ENCODE peak calls at places on chromosomes 16 and 17, in ten cellular contexts. N is stomach, Q is IMR-90, J is mammary epithelial cell, E is A549, F is Karpas-422, A is tibial artery, H is ascending aorta, I is GM12878, R is Peyer's patch. M is an unnamed sample.

GRCh38 chr16:88764913-88765349 is 20.1 kb downstream of the PIEZO1 start:
- DNase-seq in N (no peak), Q (peak; percentile 35), J (peak; percentile 92), E (no peak), F (no peak), A (no peak), H (no peak), I (no peak), R (no peak), M (no peak)

GRCh38 chr17:69428252-69428980 is 13.9 kb downstream of the MAP2K6 start:
- DNase-seq in N (no peak), Q (no peak), J (no peak), E (no peak), F (peak; percentile 59), A (no peak), H (no peak), I (no peak), R (no peak), M (no peak)

GRCh38 chr17:49015179-49015923 is 18.2 kb downstream of the IGF2BP1 start:
- DNase-seq in N (no peak), Q (no peak), J (no peak), E (no peak), F (no peak), A (no peak), H (no peak), I (no peak), R (no peak), M (no peak)

GRCh38 chr17:83057793-83058477 is 21.5 kb upstream of the METRNL start:
- DNase-seq in N (peak; percentile 24), Q (no peak), J (no peak), E (no peak), F (no peak), A (peak; percentile 71), H (peak; percentile 70), I (no peak), R (peak; percentile 39), M (no peak)

GRCh38 chr16:49575352-49576172 is 202.0 kb downstream of the C16orf78 start:
- DNase-seq in N (peak; percentile 35), Q (no peak), J (no peak), E (no peak), F (peak; percentile 77), A (peak; percentile 72), H (peak; percentile 70), I (peak; percentile 71), R (peak; percentile 80), M (peak; percentile 37)

GRCh38 chr16:65534121-65534528 is 412.3 kb upstream of the CDH11 start:
- DNase-seq in N (no peak), Q (peak; percentile 43), J (peak; percentile 51), E (no peak), F (no peak), A (no peak), H (no peak), I (no peak), R (no peak), M (no peak)

GRCh38 chr16:23768581-23768980 is 13.8 kb downstream of the CHP2 start:
- DNase-seq in N (no peak), Q (no peak), J (peak; percentile 61), E (no peak), F (no peak), A (no peak), H (peak; percentile 39), I (no peak), R (peak; percentile 75), M (no peak)

GRCh38 chr16:89013111-89013510 is 36.1 kb upstream of the CBFA2T3 start:
- DNase-seq in N (no peak), Q (no peak), J (no peak), E (no peak), F (no peak), A (peak; percentile 32), H (no peak), I (no peak), R (no peak), M (no peak)

GRCh38 chr16:19583665-19584300 is 28.3 kb downstream of the VPS35L start:
- DNase-seq in N (peak; percentile 30), Q (peak; percentile 55), J (peak; percentile 43), E (peak; percentile 30), F (peak; percentile 71), A (no peak), H (no peak), I (no peak), R (peak; percentile 62), M (peak; percentile 72)

GRCh38 chr16:10957771-10958486 is 13.6 kb downstream of the CLEC16A start:
- DNase-seq in N (no peak), Q (peak; percentile 59), J (peak; percentile 50), E (no peak), F (no peak), A (no peak), H (no peak), I (no peak), R (no peak), M (no peak)

GRCh38 chr16:14194706-14195105 is 123.6 kb downstream of the MRTFB start:
- DNase-seq in N (no peak), Q (no peak), J (no peak), E (no peak), F (no peak), A (no peak), H (no peak), I (no peak), R (no peak), M (no peak)

DNA sequence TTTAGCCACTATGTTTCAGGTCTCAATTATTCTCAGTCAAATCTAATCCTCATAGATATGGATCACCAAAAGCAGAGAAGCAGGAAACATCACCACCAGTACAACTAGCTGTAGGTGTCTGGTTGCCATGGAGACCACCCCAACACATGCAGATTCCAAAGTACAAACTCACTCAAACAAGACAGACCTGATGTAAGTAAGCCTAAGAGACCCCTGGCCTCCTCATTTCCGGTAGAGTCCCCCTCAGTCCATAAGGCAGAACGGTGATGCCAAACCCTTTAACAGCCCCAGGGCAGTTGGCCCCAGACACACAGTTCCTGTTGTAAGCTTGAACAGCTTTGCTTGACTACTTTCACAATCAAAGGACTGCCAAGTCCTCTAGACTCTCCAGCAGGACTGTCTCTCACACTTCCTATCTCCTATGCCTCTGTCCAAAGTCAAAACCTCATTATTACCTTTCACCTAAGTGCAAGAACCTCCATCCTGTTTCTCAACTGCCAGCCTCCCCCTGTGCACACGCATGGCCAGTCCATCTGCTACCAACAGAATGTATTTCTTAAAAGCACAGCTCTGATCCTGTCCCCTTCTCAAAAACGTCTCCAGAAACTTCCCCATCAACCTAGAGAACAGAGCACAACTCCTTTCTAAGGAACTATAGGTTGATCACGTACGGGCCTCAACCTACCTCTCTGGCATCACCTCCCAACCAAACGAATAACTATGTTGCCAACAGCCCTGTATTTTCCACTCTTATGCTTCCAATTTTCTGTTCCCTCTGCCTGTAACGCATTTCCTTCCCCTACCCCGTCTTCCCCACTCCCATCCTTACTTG is 23.9 kb downstream of the SLC39A11 start:
- DNase-seq in N (no peak), Q (peak; percentile 92), J (peak; percentile 77), E (no peak), F (no peak), A (no peak), H (no peak), I (no peak), R (no peak), M (no peak)
- H3K27ac ChIP-seq in N (peak overlapping the region; percentile 25), Q (peak overlapping the region; percentile 89), J (no peak overlapping the region), E (no peak overlapping the region), F (no peak overlapping the region), A (peak overlapping the region; percentile 63), H (peak overlapping the region; percentile 48), I (no peak overlapping the region), R (no peak overlapping the region), M (no peak overlapping the region)

DNA sequence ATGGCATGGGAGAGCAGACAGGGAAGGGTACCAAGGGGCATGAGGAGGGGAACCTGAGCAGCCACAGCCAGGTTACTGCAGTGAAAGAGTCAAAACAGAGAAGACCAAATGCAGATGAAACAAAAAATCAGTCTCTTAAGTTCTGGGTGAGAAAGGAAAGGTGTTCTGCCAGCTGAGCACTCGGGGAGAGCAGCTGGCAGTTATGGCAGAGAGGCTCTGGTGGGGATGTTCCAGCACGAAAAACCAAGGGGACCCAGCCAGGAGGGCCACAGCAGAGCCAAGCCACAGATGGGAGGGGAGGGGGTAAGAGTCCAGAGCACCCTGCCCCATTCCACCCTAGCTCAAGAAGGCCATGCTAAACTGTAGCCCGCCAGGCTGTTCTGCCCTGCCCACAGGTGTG is 31.7 kb downstream of the STH start:
- DNase-seq in N (no peak), Q (no peak), J (no peak), E (no peak), F (no peak), A (no peak), H (no peak), I (no peak), R (no peak), M (no peak)
- H3K27ac ChIP-seq in N (no peak overlapping the region), Q (no peak overlapping the region), J (no peak overlapping the region), E (no peak overlapping the region), F (peak overlapping the region; percentile 95), A (no peak overlapping the region), H (no peak overlapping the region), I (no peak overlapping the region), R (no peak overlapping the region), M (no peak overlapping the region)

GRCh38 chr17:57257911-57258885 is 1.9 kb downstream of the MSI2 start:
- DNase-seq in N (no peak), Q (no peak), J (no peak), E (no peak), F (peak; percentile 50), A (no peak), H (no peak), I (no peak), R (no peak), M (peak; percentile 54)
- H3K27ac ChIP-seq in N (peak overlapping the region; percentile 94), Q (peak overlapping the region; percentile 44), J (peak overlapping the region; percentile 61), E (peak overlapping the region; percentile 95), F (peak overlapping the region; percentile 92), A (peak overlapping the region; percentile 98), H (no peak overlapping the region), I (peak overlapping the region; percentile 55), R (no peak overlapping the region), M (peak overlapping the region; percentile 1)

GRCh38 chr17:42193216-42194132 is 820 bp downstream of the GHDC start:
- DNase-seq in N (no peak), Q (no peak), J (no peak), E (no peak), F (peak; percentile 58), A (no peak), H (no peak), I (no peak), R (no peak), M (no peak)
- H3K27ac ChIP-seq in N (peak overlapping the region; percentile 89), Q (no peak overlapping the region), J (no peak overlapping the region), E (peak overlapping the region; percentile 91), F (peak overlapping the region; percentile 16), A (peak overlapping the region; percentile 84), H (peak overlapping the region; percentile 67), I (peak overlapping the region; percentile 95), R (peak overlapping the region; percentile 82), M (no peak overlapping the region)

DNA sequence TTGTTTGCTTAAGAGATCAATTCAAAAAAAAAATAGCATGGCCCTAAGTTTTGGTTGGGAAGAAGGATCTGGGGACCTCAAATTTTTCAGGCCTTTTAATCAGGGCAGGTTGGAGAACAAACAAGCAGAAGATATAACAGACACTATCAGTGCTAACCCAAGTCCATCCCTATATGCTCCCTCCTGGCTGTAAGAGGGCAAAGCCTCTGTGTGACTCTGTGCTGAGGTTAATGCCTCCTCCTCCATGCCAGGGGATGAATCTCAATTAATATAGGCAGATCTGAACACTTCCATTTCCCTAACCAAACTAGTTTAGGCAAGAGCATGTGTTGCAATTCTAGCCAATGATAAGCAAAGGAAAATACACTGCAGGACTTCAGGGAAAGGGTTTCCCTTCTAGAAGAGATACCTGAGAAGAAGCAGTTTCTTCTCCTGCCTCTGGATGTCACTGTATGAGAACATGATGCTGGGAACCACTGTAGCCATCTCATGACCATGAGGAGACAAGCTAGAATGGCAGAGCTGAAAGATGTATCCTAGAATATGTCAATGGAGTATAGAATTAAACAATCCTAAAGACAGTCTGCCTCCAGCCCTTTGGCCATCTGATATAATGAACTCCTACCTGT is 76.0 kb downstream of the CHD9NB start:
- DNase-seq in N (no peak), Q (peak; percentile 22), J (peak; percentile 52), E (peak; percentile 37), F (peak; percentile 70), A (no peak), H (no peak), I (no peak), R (no peak), M (peak; percentile 51)
- H3K27ac ChIP-seq in N (no peak overlapping the region), Q (no peak overlapping the region), J (no peak overlapping the region), E (no peak overlapping the region), F (no peak overlapping the region), A (no peak overlapping the region), H (no peak overlapping the region), I (no peak overlapping the region), R (no peak overlapping the region), M (no peak overlapping the region)

M was measured in cardiac muscle cell.